ENCODE peak calls at places on chromosomes 11 and 22, in five cellular contexts. S is AG09319, C is HEK293T, T is fibroblast of lung, B is EH. W is an unnamed sample.

GRCh38 chr11:45017329-45017728 is 66.6 kb upstream of the TP53I11 start:
- DNase-seq in S (no peak), C (no peak), T (no peak), B (no peak), W (peak; percentile 58)

GRCh38 chr11:45997599-45997998 is 75.1 kb downstream of the LARGE2 start:
- DNase-seq in S (no peak), C (no peak), T (no peak), B (no peak), W (no peak)

GRCh38 chr11:3219281-3219892 is 774 bp upstream of the MRGPRG start:
- DNase-seq in S (no peak), C (no peak), T (no peak), B (no peak), W (peak; percentile 48)

GRCh38 chr11:76424379-76424778 is 20.4 kb upstream of the EMSY start:
- DNase-seq in S (no peak), C (no peak), T (no peak), B (no peak), W (no peak)

GRCh38 chr22:36872084-36872483 is 11.3 kb downstream of the NCF4 start:
- DNase-seq in S (no peak), C (no peak), T (no peak), B (no peak), W (no peak)

GRCh38 chr11:45885921-45886721 is 670 bp downstream of the MAPK8IP1 start:
- DNase-seq in S (no peak), C (no peak), T (no peak), B (no peak), W (peak; percentile 93)

GRCh38 chr11:116294630-116295029 is 478.2 kb downstream of the BUD13 start:
- DNase-seq in S (no peak), C (no peak), T (peak; percentile 80), B (peak; percentile 1), W (no peak)

GRCh38 chr11:102459393-102459792 is 6.8 kb upstream of the TMEM123 start:
- DNase-seq in S (no peak), C (no peak), T (no peak), B (no peak), W (no peak)

GRCh38 chr11:126628790-126629621 is 273.5 kb downstream of the ST3GAL4 start:
- DNase-seq in S (peak; percentile 88), C (no peak), T (peak; percentile 29), B (peak; percentile 98), W (peak; percentile 27)

GRCh38 chr11:90113541-90113940 is 20.9 kb upstream of the NAALAD2 start:
- DNase-seq in S (no peak), C (no peak), T (no peak), B (no peak), W (no peak)

GRCh38 chr11:125959511-125959910 is 13.7 kb downstream of the VSIG10L2 start:
- DNase-seq in S (no peak), C (no peak), T (no peak), B (no peak), W (no peak)

GRCh38 chr11:10982695-10983492 is 125.0 kb upstream of the ZBED5 start:
- DNase-seq in S (no peak), C (no peak), T (no peak), B (no peak), W (no peak)

GRCh38 chr22:50082961-50083461 is 2.2 kb downstream of the MLC1 start:
- DNase-seq in S (no peak), C (no peak), T (no peak), B (no peak), W (no peak)

GRCh38 chr11:102346748-102347525 is at the start of gene BIRC2:
- DNase-seq in S (peak; percentile 81), C (peak; percentile 89), T (peak; percentile 85), B (peak; percentile 91), W (peak; percentile 91)

W was measured in H7.